ENCODE peak calls at places on chromosome 1, in ten cellular contexts. One of them, this sample, is unnamed.

GRCh38 chr1:199815947-199816346 is 211.6 kb upstream of the NR5A2 start:
- DNase-seq in tibial artery: no peak
- DNase-seq in T-helper 2 cell: no peak
- DNase-seq in mammary epithelial cell: no peak
- DNase-seq in RKO: no peak
- DNase-seq in stimulated activated CD8-positive, alpha-beta memory T cell treated with anti-CD3 and anti-CD28 coated beads, Interleukin-4, amount 100 ng/mL, for 4 hours: no peak
- DNase-seq in sciatic nerve: no peak
- DNase-seq in HepG2: no peak
- DNase-seq in hepatocyte: no peak
- DNase-seq in type B pancreatic cell: no peak
- DNase-seq in this sample: no peak

GRCh38 chr1:91011726-91012125 is 10.1 kb downstream of the ZNF644 start:
- DNase-seq in hepatocyte: no peak
- DNase-seq in sciatic nerve: no peak
- DNase-seq in RKO: no peak
- DNase-seq in tibial artery: no peak
- DNase-seq in stimulated activated CD8-positive, alpha-beta memory T cell treated with anti-CD3 and anti-CD28 coated beads, Interleukin-4, amount 100 ng/mL, for 4 hours: no peak
- DNase-seq in mammary epithelial cell: peak
- DNase-seq in HepG2: no peak
- DNase-seq in T-helper 2 cell: no peak
- DNase-seq in type B pancreatic cell: no peak
- DNase-seq in this sample: no peak

GRCh38 chr1:36155560-36156328 is at the start of gene MAP7D1:
- DNase-seq in hepatocyte: peak
- DNase-seq in stimulated activated CD8-positive, alpha-beta memory T cell treated with anti-CD3 and anti-CD28 coated beads, Interleukin-4, amount 100 ng/mL, for 4 hours: peak
- DNase-seq in HepG2: peak
- DNase-seq in T-helper 2 cell: peak
- DNase-seq in RKO: peak
- DNase-seq in type B pancreatic cell: peak
- DNase-seq in tibial artery: peak
- DNase-seq in mammary epithelial cell: peak
- DNase-seq in sciatic nerve: peak
- DNase-seq in this sample: peak

GRCh38 chr1:171252482-171252881 is 4.2 kb downstream of the FMO1 start:
- DNase-seq in RKO: no peak
- DNase-seq in tibial artery: no peak
- DNase-seq in HepG2: no peak
- DNase-seq in type B pancreatic cell: no peak
- DNase-seq in hepatocyte: no peak
- DNase-seq in T-helper 2 cell: no peak
- DNase-seq in sciatic nerve: no peak
- DNase-seq in stimulated activated CD8-positive, alpha-beta memory T cell treated with anti-CD3 and anti-CD28 coated beads, Interleukin-4, amount 100 ng/mL, for 4 hours: no peak
- DNase-seq in mammary epithelial cell: no peak
- DNase-seq in this sample: no peak

GRCh38 chr1:32220746-32221580 is 1.2 kb downstream of the TMEM234 start:
- DNase-seq in T-helper 2 cell: no peak
- DNase-seq in tibial artery: no peak
- DNase-seq in sciatic nerve: no peak
- DNase-seq in RKO: no peak
- DNase-seq in mammary epithelial cell: no peak
- DNase-seq in hepatocyte: peak
- DNase-seq in stimulated activated CD8-positive, alpha-beta memory T cell treated with anti-CD3 and anti-CD28 coated beads, Interleukin-4, amount 100 ng/mL, for 4 hours: no peak
- DNase-seq in type B pancreatic cell: no peak
- DNase-seq in HepG2: no peak
- DNase-seq in this sample: no peak

GRCh38 chr1:8374812-8375211 is 56.9 kb downstream of the SLC45A1 start:
- DNase-seq in mammary epithelial cell: peak
- DNase-seq in hepatocyte: no peak
- DNase-seq in sciatic nerve: no peak
- DNase-seq in HepG2: peak
- DNase-seq in stimulated activated CD8-positive, alpha-beta memory T cell treated with anti-CD3 and anti-CD28 coated beads, Interleukin-4, amount 100 ng/mL, for 4 hours: no peak
- DNase-seq in T-helper 2 cell: no peak
- DNase-seq in RKO: peak
- DNase-seq in tibial artery: no peak
- DNase-seq in type B pancreatic cell: no peak
- DNase-seq in this sample: peak

GRCh38 chr1:119653839-119654170 is 5.7 kb upstream of the ZNF697 start:
- DNase-seq in hepatocyte: no peak
- DNase-seq in sciatic nerve: no peak
- DNase-seq in stimulated activated CD8-positive, alpha-beta memory T cell treated with anti-CD3 and anti-CD28 coated beads, Interleukin-4, amount 100 ng/mL, for 4 hours: no peak
- DNase-seq in HepG2: no peak
- DNase-seq in mammary epithelial cell: no peak
- DNase-seq in T-helper 2 cell: no peak
- DNase-seq in type B pancreatic cell: no peak
- DNase-seq in tibial artery: no peak
- DNase-seq in RKO: no peak
- DNase-seq in this sample: no peak

GRCh38 chr1:221431068-221431651 is 310.7 kb downstream of the DUSP10 start:
- DNase-seq in RKO: no peak
- DNase-seq in mammary epithelial cell: no peak
- DNase-seq in tibial artery: no peak
- DNase-seq in HepG2: no peak
- DNase-seq in stimulated activated CD8-positive, alpha-beta memory T cell treated with anti-CD3 and anti-CD28 coated beads, Interleukin-4, amount 100 ng/mL, for 4 hours: no peak
- DNase-seq in T-helper 2 cell: no peak
- DNase-seq in sciatic nerve: no peak
- DNase-seq in type B pancreatic cell: no peak
- DNase-seq in hepatocyte: no peak
- DNase-seq in this sample: no peak

GRCh38 chr1:59232209-59232608 is 64.7 kb upstream of the FGGY start:
- DNase-seq in RKO: no peak
- DNase-seq in HepG2: peak
- DNase-seq in type B pancreatic cell: no peak
- DNase-seq in mammary epithelial cell: no peak
- DNase-seq in tibial artery: no peak
- DNase-seq in T-helper 2 cell: no peak
- DNase-seq in sciatic nerve: no peak
- DNase-seq in stimulated activated CD8-positive, alpha-beta memory T cell treated with anti-CD3 and anti-CD28 coated beads, Interleukin-4, amount 100 ng/mL, for 4 hours: no peak
- DNase-seq in hepatocyte: peak
- DNase-seq in this sample: no peak

GRCh38 chr1:116020668-116021272 is 44.5 kb downstream of the SLC22A15 start:
- DNase-seq in RKO: peak
- DNase-seq in HepG2: peak
- DNase-seq in stimulated activated CD8-positive, alpha-beta memory T cell treated with anti-CD3 and anti-CD28 coated beads, Interleukin-4, amount 100 ng/mL, for 4 hours: peak
- DNase-seq in sciatic nerve: no peak
- DNase-seq in tibial artery: no peak
- DNase-seq in mammary epithelial cell: peak
- DNase-seq in T-helper 2 cell: peak
- DNase-seq in hepatocyte: peak
- DNase-seq in type B pancreatic cell: no peak
- DNase-seq in this sample: peak

GRCh38 chr1:205578780-205579571 is 52.8 kb downstream of the ELK4 start:
- DNase-seq in tibial artery: peak
- DNase-seq in stimulated activated CD8-positive, alpha-beta memory T cell treated with anti-CD3 and anti-CD28 coated beads, Interleukin-4, amount 100 ng/mL, for 4 hours: no peak
- DNase-seq in RKO: no peak
- DNase-seq in hepatocyte: no peak
- DNase-seq in type B pancreatic cell: no peak
- DNase-seq in T-helper 2 cell: no peak
- DNase-seq in HepG2: no peak
- DNase-seq in sciatic nerve: no peak
- DNase-seq in mammary epithelial cell: peak
- DNase-seq in this sample: no peak

GRCh38 chr1:40876891-40877290 is 14.7 kb upstream of the CITED4 start:
- DNase-seq in tibial artery: no peak
- DNase-seq in hepatocyte: no peak
- DNase-seq in sciatic nerve: no peak
- DNase-seq in HepG2: no peak
- DNase-seq in type B pancreatic cell: no peak
- DNase-seq in stimulated activated CD8-positive, alpha-beta memory T cell treated with anti-CD3 and anti-CD28 coated beads, Interleukin-4, amount 100 ng/mL, for 4 hours: no peak
- DNase-seq in mammary epithelial cell: no peak
- DNase-seq in RKO: no peak
- DNase-seq in T-helper 2 cell: no peak
- DNase-seq in this sample: no peak

GRCh38 chr1:9292361-9293240 is at the start of gene SPSB1:
- DNase-seq in RKO: peak
- DNase-seq in type B pancreatic cell: no peak
- DNase-seq in T-helper 2 cell: peak
- DNase-seq in sciatic nerve: peak
- DNase-seq in HepG2: peak
- DNase-seq in mammary epithelial cell: peak
- DNase-seq in hepatocyte: peak
- DNase-seq in tibial artery: peak
- DNase-seq in stimulated activated CD8-positive, alpha-beta memory T cell treated with anti-CD3 and anti-CD28 coated beads, Interleukin-4, amount 100 ng/mL, for 4 hours: peak
- DNase-seq in this sample: peak

GRCh38 chr1:94805912-94806311 is 14.2 kb upstream of the SLC44A3 start:
- DNase-seq in HepG2: peak
- DNase-seq in tibial artery: no peak
- DNase-seq in mammary epithelial cell: peak
- DNase-seq in RKO: peak
- DNase-seq in type B pancreatic cell: no peak
- DNase-seq in sciatic nerve: peak
- DNase-seq in T-helper 2 cell: peak
- DNase-seq in hepatocyte: peak
- DNase-seq in stimulated activated CD8-positive, alpha-beta memory T cell treated with anti-CD3 and anti-CD28 coated beads, Interleukin-4, amount 100 ng/mL, for 4 hours: no peak
- DNase-seq in this sample: peak

GRCh38 chr1:179327679-179328078 is 34.1 kb downstream of the SOAT1 start:
- DNase-seq in mammary epithelial cell: no peak
- DNase-seq in type B pancreatic cell: no peak
- DNase-seq in T-helper 2 cell: no peak
- DNase-seq in stimulated activated CD8-positive, alpha-beta memory T cell treated with anti-CD3 and anti-CD28 coated beads, Interleukin-4, amount 100 ng/mL, for 4 hours: no peak
- DNase-seq in hepatocyte: no peak
- DNase-seq in tibial artery: no peak
- DNase-seq in HepG2: no peak
- DNase-seq in sciatic nerve: no peak
- DNase-seq in RKO: no peak
- DNase-seq in this sample: no peak

GRCh38 chr1:237386362-237387143 is 344.6 kb downstream of the RYR2 start:
- DNase-seq in stimulated activated CD8-positive, alpha-beta memory T cell treated with anti-CD3 and anti-CD28 coated beads, Interleukin-4, amount 100 ng/mL, for 4 hours: no peak
- DNase-seq in tibial artery: no peak
- DNase-seq in hepatocyte: peak
- DNase-seq in T-helper 2 cell: no peak
- DNase-seq in HepG2: peak
- DNase-seq in RKO: peak
- DNase-seq in type B pancreatic cell: no peak
- DNase-seq in mammary epithelial cell: no peak
- DNase-seq in sciatic nerve: no peak
- DNase-seq in this sample: peak

GRCh38 chr1:224785622-224786021 is 143.9 kb upstream of the DNAH14 start:
- DNase-seq in tibial artery: no peak
- DNase-seq in T-helper 2 cell: no peak
- DNase-seq in mammary epithelial cell: no peak
- DNase-seq in stimulated activated CD8-positive, alpha-beta memory T cell treated with anti-CD3 and anti-CD28 coated beads, Interleukin-4, amount 100 ng/mL, for 4 hours: no peak
- DNase-seq in hepatocyte: no peak
- DNase-seq in HepG2: no peak
- DNase-seq in RKO: no peak
- DNase-seq in type B pancreatic cell: no peak
- DNase-seq in sciatic nerve: no peak
- DNase-seq in this sample: no peak

GRCh38 chr1:155648207-155649147 is 38.5 kb downstream of the MSTO1 start:
- DNase-seq in mammary epithelial cell: peak
- DNase-seq in tibial artery: no peak
- DNase-seq in RKO: peak
- DNase-seq in stimulated activated CD8-positive, alpha-beta memory T cell treated with anti-CD3 and anti-CD28 coated beads, Interleukin-4, amount 100 ng/mL, for 4 hours: no peak
- DNase-seq in sciatic nerve: no peak
- DNase-seq in HepG2: peak
- DNase-seq in hepatocyte: peak
- DNase-seq in type B pancreatic cell: no peak
- DNase-seq in T-helper 2 cell: no peak
- DNase-seq in this sample: peak